ENCODE peak calls at places on chromosomes 5 and 9, in eight cellular contexts. P, R, O, D, H, A, M and K are unnamed samples.

GRCh38 chr5:121031487-121031886 is 567.4 kb downstream of the PRR16 start:
- DNase-seq in P (no peak), R (peak), O (no peak), D (peak), H (no peak), A (no peak), M (no peak), K (no peak)

GRCh38 chr9:111731916-111732315 is 62.8 kb downstream of the SHOC1 start:
- DNase-seq in P (no peak), R (peak), O (no peak), D (no peak), H (no peak), A (no peak), M (no peak), K (no peak)

GRCh38 chr9:134532084-134532483 is 109.5 kb upstream of the COL5A1 start:
- DNase-seq in P (no peak), R (no peak), O (no peak), D (no peak), H (no peak), A (no peak), M (no peak), K (no peak)

GRCh38 chr5:143194713-143195112 is 208.8 kb downstream of the NR3C1 start:
- DNase-seq in P (no peak), R (no peak), O (no peak), D (no peak), H (no peak), A (no peak), M (no peak), K (no peak)

GRCh38 chr5:179316961-179317360 is 28.3 kb downstream of the ADAMTS2 start:
- DNase-seq in P (no peak), R (no peak), O (no peak), D (no peak), H (no peak), A (no peak), M (peak), K (no peak)

GRCh38 chr5:136066705-136067271 is 38.0 kb downstream of the TGFBI start:
- DNase-seq in P (no peak), R (peak), O (no peak), D (peak), H (no peak), A (no peak), M (peak), K (no peak)

GRCh38 chr5:173326501-173326960 is 1.7 kb downstream of the STC2 start:
- DNase-seq in P (no peak), R (peak), O (no peak), D (no peak), H (no peak), A (no peak), M (no peak), K (no peak)

GRCh38 chr5:141958113-141958512 is at the start of gene PCDH12:
- DNase-seq in P (no peak), R (peak), O (no peak), D (peak), H (no peak), A (no peak), M (peak), K (no peak)

GRCh38 chr5:61964199-61964598 is 341.8 kb upstream of the KIF2A start:
- DNase-seq in P (no peak), R (peak), O (no peak), D (no peak), H (no peak), A (no peak), M (no peak), K (no peak)

GRCh38 chr5:138536665-138537315 is 6.2 kb downstream of the ETF1 start:
- DNase-seq in P (no peak), R (peak), O (no peak), D (no peak), H (no peak), A (no peak), M (no peak), K (no peak)

GRCh38 chr9:76419782-76420380 is 25.7 kb upstream of the RFK start:
- DNase-seq in P (peak), R (peak), O (no peak), D (no peak), H (peak), A (no peak), M (no peak), K (no peak)

GRCh38 chr5:179799644-179799973 is 5.8 kb downstream of the LTC4S start:
- DNase-seq in P (no peak), R (no peak), O (no peak), D (no peak), H (no peak), A (no peak), M (no peak), K (no peak)

GRCh38 chr5:140321796-140322195 is 18.9 kb upstream of the PFDN1 start:
- DNase-seq in P (no peak), R (no peak), O (no peak), D (peak), H (peak), A (no peak), M (peak), K (no peak)

GRCh38 chr9:89435315-89435823 is 62.5 kb downstream of the SEMA4D start:
- DNase-seq in P (no peak), R (no peak), O (no peak), D (no peak), H (no peak), A (no peak), M (no peak), K (no peak)

GRCh38 chr5:38420246-38420645 is 136.2 kb downstream of the LIFR start:
- DNase-seq in P (no peak), R (peak), O (no peak), D (no peak), H (no peak), A (no peak), M (no peak), K (no peak)

GRCh38 chr9:131666779-131667178 is 73.1 kb downstream of the RAPGEF1 start:
- DNase-seq in P (no peak), R (no peak), O (no peak), D (no peak), H (no peak), A (no peak), M (no peak), K (peak)

GRCh38 chr5:180287404-180287803 is 4.5 kb downstream of the MAPK9 start:
- DNase-seq in P (no peak), R (no peak), O (no peak), D (no peak), H (no peak), A (no peak), M (no peak), K (no peak)

GRCh38 chr5:175386526-175386925 is 57.5 kb downstream of the DRD1 start:
- DNase-seq in P (no peak), R (no peak), O (no peak), D (no peak), H (no peak), A (no peak), M (no peak), K (no peak)

GRCh38 chr5:87400305-87400899 is 12.3 kb downstream of the CCNH start:
- DNase-seq in P (peak), R (peak), O (no peak), D (no peak), H (peak), A (no peak), M (no peak), K (no peak)

GRCh38 chr9:27088981-27089380 is 20.0 kb upstream of the TEK start:
- DNase-seq in P (no peak), R (peak), O (no peak), D (no peak), H (no peak), A (no peak), M (no peak), K (no peak)

GRCh38 chr5:112156211-112156610 is 262.9 kb downstream of the EPB41L4A start:
- DNase-seq in P (no peak), R (no peak), O (no peak), D (no peak), H (no peak), A (no peak), M (no peak), K (no peak)

GRCh38 chr5:178883815-178884430 is 11.8 kb upstream of the ZFP2 start:
- DNase-seq in P (no peak), R (no peak), O (no peak), D (no peak), H (no peak), A (no peak), M (no peak), K (no peak)

GRCh38 chr9:126947529-126947928 is 32.9 kb downstream of the RALGPS1 start:
- DNase-seq in P (no peak), R (no peak), O (no peak), D (no peak), H (peak), A (no peak), M (no peak), K (no peak)

GRCh38 chr9:137030528-137030927 is 1.4 kb downstream of the FUT7 start:
- DNase-seq in P (no peak), R (no peak), O (no peak), D (no peak), H (peak), A (no peak), M (no peak), K (peak)